ENCODE peak calls at places on chromosomes 3 and 15, in five cellular contexts. R, D, Z, B and E are unnamed samples. For H3K4me1, the result is how much of the 10 kb centered on the place peaks cover.

GRCh38 chr3:68964694-68965093 is 32.3 kb upstream of the TAFA4 start:
- DNase-seq in R (no peak), Z (no peak), D (no peak), B (no peak), E (no peak)

GRCh38 chr3:194330579-194330978 is 20.5 kb downstream of the CPN2 start:
- DNase-seq in R (no peak), B (no peak), Z (peak), D (peak), E (no peak)

GRCh38 chr3:45642731-45643152 is 46.5 kb upstream of the SACM1L start:
- DNase-seq in R (no peak), D (peak), Z (peak), B (no peak), E (no peak)

GRCh38 chr3:168885028-168885427 is 778.5 kb downstream of the MECOM start:
- DNase-seq in D (peak), R (no peak), Z (no peak), B (no peak), E (no peak)

GRCh38 chr3:118436863-118437262 is 597.8 kb downstream of the IGSF11 start:
- DNase-seq in R (no peak), D (no peak), B (no peak), Z (no peak), E (no peak)

GRCh38 chr3:85571835-85572234 is 613.0 kb downstream of the CADM2 start:
- DNase-seq in R (peak), D (peak), B (no peak), Z (no peak), E (peak)

GRCh38 chr3:192481638-192482037 is 245.7 kb downstream of the FGF12 start:
- DNase-seq in D (peak), R (no peak), Z (no peak), B (no peak), E (no peak)

GRCh38 chr3:67635806-67636205 is 18.6 kb downstream of the SUCLG2 start:
- DNase-seq in R (no peak), B (no peak), Z (no peak), D (peak), E (no peak)

GRCh38 chr3:127988770-127989518 is 63.3 kb upstream of the SEC61A1 start:
- DNase-seq in R (no peak), B (no peak), D (no peak), Z (no peak), E (no peak)

GRCh38 chr15:90035835-90036220 is 34.7 kb downstream of the ZNF710 start:
- DNase-seq in Z (no peak), B (peak), R (no peak), D (no peak), E (peak)

GRCh38 chr15:90036806-90037509 is 35.8 kb downstream of the ZNF710 start:
- DNase-seq in B (peak), R (no peak), D (no peak), Z (no peak), E (no peak)

GRCh38 chr15:90033448-90033847 is 32.3 kb downstream of the ZNF710 start:
- DNase-seq in B (peak), R (no peak), Z (no peak), D (no peak), E (no peak)

GRCh38 chr15:90036343-90036742 is 35.2 kb downstream of the ZNF710 start:
- DNase-seq in B (peak), R (no peak), Z (no peak), D (no peak), E (peak)

GRCh38 chr15:90035095-90035834 is 34.1 kb downstream of the ZNF710 start:
- DNase-seq in B (peak), D (peak), R (peak), Z (peak), E (no peak)
- H3K4me1 ChIP-seq in B (half or more), D (under half), R (half or more), Z (half or more), E (half or more)

GRCh38 chr3:101453966-101454365 is 59.0 kb downstream of the SENP7 start:
- DNase-seq in Z (no peak), D (no peak), R (no peak), B (no peak), E (no peak)
- H3K4me3 ChIP-seq in Z (no peak), D (no peak), R (no peak), B (no peak), E (no peak)

GRCh38 chr15:56988219-56988618 is 69.8 kb downstream of the TCF12 start:
- DNase-seq in R (no peak), D (no peak), Z (no peak), B (no peak), E (no peak)

GRCh38 chr15:56989411-56989924 is 71.0 kb downstream of the TCF12 start:
- DNase-seq in Z (no peak), D (no peak), B (no peak), R (peak), E (no peak)

GRCh38 chr15:56984681-56985515 is 66.5 kb downstream of the TCF12 start:
- DNase-seq in D (peak), R (no peak), B (no peak), Z (no peak), E (no peak)

GRCh38 chr15:56985871-56986270 is 67.4 kb downstream of the TCF12 start:
- DNase-seq in D (no peak), Z (no peak), B (no peak), R (no peak), E (no peak)

GRCh38 chr15:56987286-56987685 is 68.8 kb downstream of the TCF12 start:
- DNase-seq in B (no peak), R (no peak), Z (no peak), D (no peak), E (no peak)
- H3K27ac ChIP-seq in B (no peak), R (no peak), Z (no peak), D (no peak), E (no peak)

GRCh38 chr15:99708563-99708962 is 24.7 kb downstream of the LYSMD4 start:
- DNase-seq in B (peak), R (no peak), D (peak), Z (peak), E (peak)

GRCh38 chr15:99709243-99709986 is 23.8 kb downstream of the LYSMD4 start:
- DNase-seq in Z (no peak), D (no peak), R (no peak), B (no peak), E (no peak)

GRCh38 chr15:99704444-99704838 is 28.8 kb downstream of the LYSMD4 start:
- DNase-seq in B (no peak), R (peak), D (peak), Z (peak), E (no peak)

GRCh38 chr15:99706557-99707303 is 26.5 kb downstream of the LYSMD4 start:
- DNase-seq in D (no peak), B (no peak), Z (no peak), R (no peak), E (no peak)

DNA sequence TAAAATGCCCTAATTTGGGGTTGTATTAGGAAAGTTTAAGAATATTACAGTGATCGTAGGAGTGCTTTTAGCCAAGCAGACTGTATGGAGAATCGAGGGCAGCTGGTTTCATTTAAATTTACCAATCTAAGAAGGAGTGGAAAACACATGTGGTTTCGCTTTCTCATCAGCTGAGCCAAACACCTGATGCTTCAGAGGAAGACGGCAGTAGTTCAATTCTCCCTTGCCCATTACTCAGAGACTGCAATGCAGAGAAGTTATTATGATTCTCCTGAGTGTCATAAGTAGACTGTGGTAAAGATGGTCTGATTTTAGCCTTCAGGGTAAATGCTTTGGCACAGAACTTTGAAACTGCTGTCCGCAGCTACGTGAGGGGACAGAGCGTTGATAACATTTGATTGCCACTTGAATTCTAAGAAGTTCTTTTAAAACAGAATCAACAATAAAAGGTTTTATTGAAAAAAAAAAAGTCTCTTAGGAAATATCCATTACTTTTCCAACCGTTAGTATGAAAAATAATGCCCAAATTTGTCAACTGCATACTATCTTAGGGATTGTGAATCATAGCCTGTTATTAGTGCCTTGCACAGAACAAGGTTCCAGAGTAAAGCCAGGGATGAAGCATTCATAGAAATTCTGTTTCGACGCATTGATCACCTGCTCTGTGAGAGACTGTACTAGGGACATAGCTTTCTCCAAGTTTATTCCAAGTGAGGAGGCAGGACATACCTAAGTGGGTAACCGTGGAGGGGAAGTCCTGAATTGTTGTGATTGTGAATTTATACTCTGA is 25.6 kb downstream of the LYSMD4 start:
- DNase-seq in B (no peak), Z (no peak), D (peak), R (no peak), E (no peak)
- H3K4me1 ChIP-seq in B (half or more), Z (half or more), D (under half), R (under half), E (half or more)

GRCh38 chr3:133805702-133806475 is at the start of gene SRPRB:
- DNase-seq in R (peak), D (peak), Z (peak), B (peak), E (peak)

GRCh38 chr3:133799794-133800585 is 5.6 kb upstream of the SRPRB start:
- DNase-seq in R (peak), B (no peak), Z (no peak), D (no peak), E (no peak)

GRCh38 chr3:133803474-133803873 is 2.1 kb upstream of the SRPRB start:
- DNase-seq in R (no peak), B (no peak), D (no peak), Z (no peak), E (no peak)

GRCh38 chr3:133804896-133805295 is 719 bp upstream of the SRPRB start:
- DNase-seq in Z (no peak), B (no peak), R (no peak), D (no peak), E (no peak)

GRCh38 chr3:133805384-133805701 is 272 bp upstream of the SRPRB start:
- DNase-seq in R (no peak), B (no peak), Z (no peak), D (no peak), E (no peak)
- H3K4me3 ChIP-seq in R (peak), B (peak), Z (peak), D (peak), E (peak)

GRCh38 chr3:99418709-99419108 is 219.7 kb upstream of the COL8A1 start:
- DNase-seq in R (no peak), D (no peak), Z (no peak), B (no peak), E (no peak)
- H3K27ac ChIP-seq in R (no peak), D (no peak), Z (peak), B (no peak), E (no peak)

GRCh38 chr3:33062814-33063346 is 34.1 kb downstream of the GLB1 start:
- DNase-seq in R (no peak), B (no peak), D (no peak), Z (no peak), E (no peak)
- H3K4me1 ChIP-seq in R (under half), B (under half), D (under half), Z (under half), E (under half)

DNA sequence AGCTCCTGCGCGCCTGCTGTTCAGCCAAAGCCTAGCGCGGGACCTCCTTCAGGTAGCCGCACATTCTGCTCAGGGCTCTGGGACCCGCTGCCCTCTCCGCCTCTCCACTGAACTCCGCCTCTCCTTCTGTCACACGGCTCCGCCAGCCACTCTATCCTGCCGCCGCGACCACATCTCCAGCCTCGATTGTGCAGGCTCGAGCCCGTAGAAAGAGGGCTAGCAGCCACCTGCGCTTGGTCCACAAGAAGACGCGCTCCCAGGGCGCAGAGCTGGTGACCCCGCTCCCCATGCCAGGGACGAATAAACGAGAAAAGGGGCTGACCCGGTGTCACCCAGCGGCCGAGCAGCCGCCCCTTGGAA is 1.1 kb upstream of the VIPR1 start:
- DNase-seq in Z (no peak), R (no peak), D (no peak), B (peak), E (no peak)
- H3K4me3 ChIP-seq in Z (no peak), R (no peak), D (no peak), B (peak), E (peak)

DNA sequence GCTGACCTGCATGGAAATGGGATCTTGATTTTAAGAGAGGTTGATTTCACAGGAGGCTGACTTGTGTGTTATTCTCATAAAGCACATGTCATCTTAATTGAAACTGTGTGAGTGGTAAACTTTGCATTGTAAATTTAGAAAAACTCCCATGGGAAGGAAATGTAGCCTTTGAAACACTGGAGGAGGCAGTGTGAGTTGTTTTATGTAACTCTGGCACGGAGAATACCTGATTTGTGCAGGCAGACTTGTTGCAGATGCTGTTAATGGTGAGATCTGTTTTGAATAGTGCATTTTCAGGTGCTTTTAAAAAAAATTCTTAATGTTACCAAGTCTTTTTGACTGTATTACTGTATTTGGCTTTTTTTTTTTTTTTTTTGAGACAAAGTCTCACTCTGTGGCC is 337.7 kb upstream of the NR2E3 start:
- DNase-seq in R (no peak), B (no peak), D (no peak), Z (no peak), E (no peak)
- H3K27ac ChIP-seq in R (no peak), B (no peak), D (no peak), Z (no peak), E (no peak)